ENCODE peak calls at places on chromosomes 1 and 21, in four cellular contexts. V is K562, H is mammary epithelial cell, G is endothelial cell of umbilical vein. S is an unnamed sample.

GRCh38 chr21:36767096-36767495 is 68.2 kb downstream of the SIM2 start:
- DNase-seq in V (no peak), H (no peak), G (no peak), S (no peak)

GRCh38 chr21:28509031-28509430 is 483.6 kb downstream of the LTN1 start:
- DNase-seq in V (no peak), H (no peak), G (no peak), S (no peak)

GRCh38 chr1:224939844-224940425 is 10.5 kb downstream of the DNAH14 start:
- DNase-seq in V (no peak), H (no peak), G (no peak), S (no peak)

GRCh38 chr1:4310396-4310923 is 343.9 kb upstream of the AJAP1 start:
- DNase-seq in V (no peak), H (no peak), G (no peak), S (no peak)

GRCh38 chr1:164609084-164609483 is 50.1 kb downstream of the PBX1 start:
- DNase-seq in V (no peak), H (no peak), G (no peak), S (no peak)

GRCh38 chr1:224594360-224594759 is 21.8 kb upstream of the CNIH3 start:
- DNase-seq in V (no peak), H (no peak), G (no peak), S (no peak)

GRCh38 chr1:27152004-27152828 is 2.7 kb downstream of the SLC9A1 start:
- DNase-seq in V (no peak), H (no peak), G (no peak), S (peak; percentile 70)

GRCh38 chr1:54069792-54070548 is 16.6 kb downstream of the TCEANC2 start:
- DNase-seq in V (peak; percentile 62), H (peak; percentile 28), G (peak; percentile 69), S (no peak)

GRCh38 chr21:41369105-41369914 is 7.5 kb downstream of the MX2 start:
- DNase-seq in V (no peak), H (no peak), G (no peak), S (no peak)

GRCh38 chr1:182817802-182818201 is 21.3 kb upstream of the DHX9 start:
- DNase-seq in V (no peak), H (no peak), G (no peak), S (no peak)

GRCh38 chr21:45152265-45152746 is 77.9 kb downstream of the ADARB1 start:
- DNase-seq in V (peak; percentile 92), H (no peak), G (no peak), S (no peak)

GRCh38 chr1:110673197-110673701 is 1.5 kb downstream of the KCNA3 start:
- DNase-seq in V (no peak), H (no peak), G (no peak), S (no peak)

GRCh38 chr21:28336299-28336698 is 656.4 kb downstream of the LTN1 start:
- DNase-seq in V (no peak), H (peak; percentile 29), G (peak; percentile 78), S (no peak)

GRCh38 chr21:42668620-42669019 is 15.2 kb downstream of the PDE9A start:
- DNase-seq in V (no peak), H (no peak), G (no peak), S (peak; percentile 61)

GRCh38 chr21:39611547-39612190 is 1.1 kb upstream of the B3GALT5 start:
- DNase-seq in V (no peak), H (no peak), G (no peak), S (peak; percentile 61)

GRCh38 chr1:7570311-7570710 is 200.8 kb upstream of the VAMP3 start:
- DNase-seq in V (no peak), H (peak; percentile 45), G (no peak), S (no peak)

GRCh38 chr1:207309775-207310273 is 11.7 kb upstream of the CD55 start:
- DNase-seq in V (peak; percentile 76), H (peak; percentile 75), G (peak; percentile 89), S (no peak)

GRCh38 chr1:71787699-71788098 is 494.6 kb downstream of the NEGR1 start:
- DNase-seq in V (no peak), H (no peak), G (no peak), S (no peak)

GRCh38 chr1:17819129-17819802 is 64.1 kb downstream of the ACTL8 start:
- DNase-seq in V (no peak), H (no peak), G (no peak), S (no peak)

GRCh38 chr21:44751186-44751798 is 39.9 kb upstream of the TSPEAR start:
- DNase-seq in V (no peak), H (no peak), G (no peak), S (peak; percentile 75)

GRCh38 chr1:210289248-210289647 is 39.5 kb upstream of the HHAT start:
- DNase-seq in V (no peak), H (no peak), G (no peak), S (no peak)

GRCh38 chr1:238779676-238780075 is 606.7 kb upstream of the CHRM3 start:
- DNase-seq in V (no peak), H (no peak), G (no peak), S (no peak)

GRCh38 chr1:25816112-25816718 is 3.5 kb upstream of the MTFR1L start:
- DNase-seq in V (no peak), H (no peak), G (no peak), S (peak; percentile 66)

GRCh38 chr21:38679531-38679930 is 126.2 kb upstream of the ETS2 start:
- DNase-seq in V (peak; percentile 16), H (peak; percentile 39), G (peak; percentile 69), S (no peak)

GRCh38 chr1:174469687-174470086 is 21.9 kb downstream of the GPR52 start:
- DNase-seq in V (no peak), H (no peak), G (no peak), S (no peak)

GRCh38 chr1:869499-870244 is 54.1 kb upstream of the SAMD11 start:
- DNase-seq in V (peak; percentile 81), H (peak; percentile 25), G (peak; percentile 39), S (peak; percentile 89)

GRCh38 chr1:191895049-191895448 is 263.2 kb upstream of the RGS18 start:
- DNase-seq in V (no peak), H (no peak), G (no peak), S (no peak)

GRCh38 chr1:55378582-55378981 is 163.4 kb upstream of the USP24 start:
- DNase-seq in V (peak; percentile 50), H (no peak), G (peak; percentile 39), S (no peak)

GRCh38 chr21:42476493-42477342 is 19.3 kb downstream of the RSPH1 start:
- DNase-seq in V (no peak), H (no peak), G (no peak), S (peak; percentile 67)

GRCh38 chr1:99407018-99407417 is 142.7 kb downstream of the PLPPR4 start:
- DNase-seq in V (peak; percentile 3), H (no peak), G (peak; percentile 17), S (no peak)

GRCh38 chr1:28173151-28173979 is 3.1 kb downstream of the PTAFR start:
- DNase-seq in V (peak; percentile 63), H (no peak), G (no peak), S (no peak)

GRCh38 chr1:198967566-198967965 is 328.7 kb downstream of the PTPRC start:
- DNase-seq in V (no peak), H (no peak), G (no peak), S (no peak)

GRCh38 chr1:198970919-198971318 is 332.1 kb downstream of the PTPRC start:
- DNase-seq in V (no peak), H (peak; percentile 53), G (no peak), S (no peak)

GRCh38 chr1:198966519-198966918 is 327.7 kb downstream of the PTPRC start:
- DNase-seq in V (no peak), H (no peak), G (no peak), S (no peak)

DNA sequence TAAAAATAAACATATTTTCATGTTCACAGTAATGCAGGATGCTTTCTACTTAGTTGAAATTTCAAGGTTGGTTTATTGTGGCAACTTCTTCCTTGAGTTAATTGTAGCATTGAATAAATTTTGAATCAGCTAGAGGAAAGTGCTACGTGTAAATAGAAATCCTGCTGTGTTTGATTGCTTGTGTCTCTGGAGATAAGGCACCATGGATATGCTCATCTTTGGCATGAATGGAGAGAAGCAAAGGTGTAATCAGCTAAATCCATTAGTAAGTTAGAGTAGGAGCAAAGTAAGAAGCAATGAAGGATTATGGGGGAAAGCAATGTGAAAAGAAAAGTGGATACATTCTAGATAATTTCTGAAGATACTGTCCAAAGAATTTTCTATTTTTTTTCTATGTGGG is 331.1 kb downstream of the PTPRC start:
- DNase-seq in V (no peak), H (no peak), G (no peak), S (no peak)
- H3K9ac ChIP-seq in V (no peak overlapping the region), H (no peak overlapping the region), G (no peak overlapping the region), S (no peak overlapping the region)

DNA sequence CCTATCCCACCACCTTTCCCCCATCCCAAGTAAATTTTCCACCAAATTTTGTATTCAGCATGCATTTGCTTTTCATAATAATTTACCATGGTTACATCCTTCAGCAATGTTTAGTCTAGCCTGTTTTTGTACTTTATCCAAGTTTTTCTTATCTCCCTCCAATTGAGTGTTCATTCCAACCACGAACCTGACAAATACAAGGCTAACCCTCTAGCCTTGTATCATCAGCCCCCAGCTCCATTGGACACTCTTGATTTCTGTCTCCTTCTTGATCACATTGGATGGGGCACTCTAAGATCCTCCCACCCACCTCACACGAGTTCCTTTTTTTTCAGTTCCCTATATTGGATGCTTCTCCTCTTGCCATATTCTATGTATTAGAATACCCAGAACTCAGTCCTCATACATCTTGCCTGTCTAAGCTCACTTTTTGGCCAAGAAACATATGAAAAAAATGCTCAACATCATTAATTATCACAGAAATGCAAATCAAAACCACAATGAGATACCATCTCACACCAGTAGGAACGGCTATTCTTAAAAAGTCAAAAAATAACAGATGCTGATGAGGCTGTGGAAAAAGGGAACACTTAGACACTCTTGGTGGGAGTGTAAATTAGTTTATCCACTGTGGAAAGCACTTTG is 40.5 kb upstream of the SLC35F3 start:
- DNase-seq in V (no peak), H (no peak), G (no peak), S (no peak)
- H3K36me3 ChIP-seq in V (no peaks in the 10 kb centered on the region), H (no peaks in the 10 kb centered on the region), G (no peaks in the 10 kb centered on the region), S (no peaks in the 10 kb centered on the region)

GRCh38 chr1:61224609-61225008 is 142.2 kb downstream of the NFIA start:
- DNase-seq in V (no peak), H (no peak), G (no peak), S (no peak)
- H3K27ac ChIP-seq in V (no peak overlapping the region), H (no peak overlapping the region), G (no peak overlapping the region), S (no peak overlapping the region)

DNA sequence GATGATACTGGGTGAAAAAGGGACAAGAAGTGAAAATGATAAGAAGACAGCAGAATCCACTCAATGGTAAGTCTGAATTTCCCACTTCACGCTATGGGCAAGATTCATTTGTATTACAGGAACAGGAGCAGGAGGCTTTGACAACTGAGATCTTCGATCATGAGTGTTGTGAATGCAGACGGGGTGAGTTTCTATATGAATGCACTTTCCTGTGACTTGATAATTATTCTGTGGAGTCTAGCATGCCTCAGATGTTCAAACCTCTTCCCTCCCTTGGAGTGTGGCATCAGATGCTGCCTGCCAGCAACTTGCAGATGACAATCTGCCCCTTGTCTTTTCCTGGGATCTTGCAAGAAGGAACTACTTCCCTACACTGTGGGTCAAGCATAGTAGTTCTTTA is 225.4 kb downstream of the HLX start:
- DNase-seq in V (no peak), H (no peak), G (no peak), S (no peak)
- H3K9ac ChIP-seq in V (no peak overlapping the region), H (no peak overlapping the region), G (no peak overlapping the region), S (no peak overlapping the region)

S was measured in kidney.